ENCODE peak calls at places on chromosomes 13 and 19, in four cellular contexts. One of them, this sample, is unnamed.

GRCh38 chr19:54333586-54334298 is 5.2 kb downstream of the LILRA4 start:
- DNase-seq in body of pancreas: no peak
- DNase-seq in NCI-H2171 treated with DMSO at 0.1 percent for 48 hours: no peak
- DNase-seq in neural progenitor cell: no peak
- DNase-seq in this sample: no peak

GRCh38 chr13:26811636-26812035 is 51.0 kb upstream of the GPR12 start:
- DNase-seq in neural progenitor cell: no peak
- DNase-seq in NCI-H2171 treated with DMSO at 0.1 percent for 48 hours: peak; percentile 83
- DNase-seq in body of pancreas: no peak
- DNase-seq in this sample: no peak

GRCh38 chr19:15453091-15453498 is 3.3 kb upstream of the WIZ start:
- DNase-seq in neural progenitor cell: peak; percentile 64
- DNase-seq in body of pancreas: no peak
- DNase-seq in NCI-H2171 treated with DMSO at 0.1 percent for 48 hours: no peak
- DNase-seq in this sample: peak; percentile 37

GRCh38 chr19:2634960-2635359 is 67.5 kb downstream of the GNG7 start:
- DNase-seq in neural progenitor cell: no peak
- DNase-seq in body of pancreas: no peak
- DNase-seq in NCI-H2171 treated with DMSO at 0.1 percent for 48 hours: no peak
- DNase-seq in this sample: no peak

GRCh38 chr19:17687857-17688784 is at the start of gene UNC13A:
- DNase-seq in NCI-H2171 treated with DMSO at 0.1 percent for 48 hours: peak; percentile 72
- DNase-seq in body of pancreas: peak; percentile 45
- DNase-seq in neural progenitor cell: peak; percentile 92
- DNase-seq in this sample: peak; percentile 89

GRCh38 chr13:54573186-54573585 is 1544.6 kb downstream of the OLFM4 start:
- DNase-seq in neural progenitor cell: no peak
- DNase-seq in body of pancreas: no peak
- DNase-seq in NCI-H2171 treated with DMSO at 0.1 percent for 48 hours: peak; percentile 16
- DNase-seq in this sample: no peak

GRCh38 chr13:97225533-97225932 is 3.4 kb downstream of the MBNL2 start:
- DNase-seq in body of pancreas: no peak
- DNase-seq in neural progenitor cell: no peak
- DNase-seq in NCI-H2171 treated with DMSO at 0.1 percent for 48 hours: no peak
- DNase-seq in this sample: no peak

GRCh38 chr19:35408284-35409171 is 37.7 kb downstream of the GPR42 start:
- DNase-seq in neural progenitor cell: no peak
- DNase-seq in NCI-H2171 treated with DMSO at 0.1 percent for 48 hours: no peak
- DNase-seq in body of pancreas: no peak
- DNase-seq in this sample: no peak

GRCh38 chr13:114033541-114034315 is 59.9 kb upstream of the C13orf46 start:
- DNase-seq in neural progenitor cell: no peak
- DNase-seq in NCI-H2171 treated with DMSO at 0.1 percent for 48 hours: no peak
- DNase-seq in body of pancreas: no peak
- DNase-seq in this sample: no peak

GRCh38 chr13:74871671-74872070 is 610.3 kb downstream of the TBC1D4 start:
- DNase-seq in neural progenitor cell: no peak
- DNase-seq in body of pancreas: no peak
- DNase-seq in NCI-H2171 treated with DMSO at 0.1 percent for 48 hours: no peak
- DNase-seq in this sample: peak; percentile 68

GRCh38 chr19:49676136-49676689 is 858 bp upstream of the PRMT1 start:
- DNase-seq in NCI-H2171 treated with DMSO at 0.1 percent for 48 hours: peak; percentile 95
- DNase-seq in body of pancreas: peak; percentile 91
- DNase-seq in neural progenitor cell: peak; percentile 96
- DNase-seq in this sample: peak; percentile 95

GRCh38 chr19:14089662-14090508 is 666 bp downstream of the SAMD1 start:
- DNase-seq in neural progenitor cell: peak; percentile 90
- DNase-seq in body of pancreas: peak; percentile 49
- DNase-seq in NCI-H2171 treated with DMSO at 0.1 percent for 48 hours: peak; percentile 34
- DNase-seq in this sample: peak; percentile 82

GRCh38 chr19:10848208-10848843 is at the start of gene C19orf38:
- DNase-seq in body of pancreas: no peak
- DNase-seq in NCI-H2171 treated with DMSO at 0.1 percent for 48 hours: no peak
- DNase-seq in neural progenitor cell: no peak
- DNase-seq in this sample: no peak

GRCh38 chr19:54104998-54105715 is 2.5 kb downstream of the NDUFA3 start:
- DNase-seq in neural progenitor cell: no peak
- DNase-seq in body of pancreas: no peak
- DNase-seq in NCI-H2171 treated with DMSO at 0.1 percent for 48 hours: no peak
- DNase-seq in this sample: no peak

GRCh38 chr13:74040200-74040599 is 94.0 kb downstream of the KLF12 start:
- DNase-seq in neural progenitor cell: peak; percentile 89
- DNase-seq in body of pancreas: peak; percentile 16
- DNase-seq in NCI-H2171 treated with DMSO at 0.1 percent for 48 hours: peak; percentile 35
- DNase-seq in this sample: peak; percentile 66

GRCh38 chr19:46211201-46211881 is 18.2 kb upstream of the IGFL1 start:
- DNase-seq in body of pancreas: peak; percentile 61
- DNase-seq in NCI-H2171 treated with DMSO at 0.1 percent for 48 hours: no peak
- DNase-seq in neural progenitor cell: peak; percentile 33
- DNase-seq in this sample: peak; percentile 33

GRCh38 chr13:36341718-36342117 is 4.5 kb downstream of the SPART start:
- DNase-seq in neural progenitor cell: no peak
- DNase-seq in NCI-H2171 treated with DMSO at 0.1 percent for 48 hours: no peak
- DNase-seq in body of pancreas: no peak
- DNase-seq in this sample: no peak

GRCh38 chr13:99546878-99547277 is 45.6 kb downstream of the TM9SF2 start:
- DNase-seq in neural progenitor cell: no peak
- DNase-seq in NCI-H2171 treated with DMSO at 0.1 percent for 48 hours: no peak
- DNase-seq in body of pancreas: no peak
- DNase-seq in this sample: no peak

GRCh38 chr13:33873251-33873908 is 55.4 kb downstream of the RFC3 start:
- DNase-seq in neural progenitor cell: no peak
- DNase-seq in NCI-H2171 treated with DMSO at 0.1 percent for 48 hours: no peak
- DNase-seq in body of pancreas: no peak
- DNase-seq in this sample: no peak

GRCh38 chr19:45162464-45163143 is 1.8 kb upstream of the NKPD1 start:
- DNase-seq in NCI-H2171 treated with DMSO at 0.1 percent for 48 hours: peak; percentile 48
- DNase-seq in body of pancreas: no peak
- DNase-seq in neural progenitor cell: no peak
- DNase-seq in this sample: no peak

GRCh38 chr19:49588370-49589122 is 2.4 kb upstream of the PRR12 start:
- DNase-seq in neural progenitor cell: no peak
- DNase-seq in NCI-H2171 treated with DMSO at 0.1 percent for 48 hours: no peak
- DNase-seq in body of pancreas: no peak
- DNase-seq in this sample: no peak

GRCh38 chr13:113050856-113051431 is 54.6 kb upstream of the F7 start:
- DNase-seq in neural progenitor cell: no peak
- DNase-seq in body of pancreas: no peak
- DNase-seq in NCI-H2171 treated with DMSO at 0.1 percent for 48 hours: peak; percentile 26
- DNase-seq in this sample: peak; percentile 55

GRCh38 chr13:29801102-29801501 is 49.3 kb downstream of the UBL3 start:
- DNase-seq in neural progenitor cell: no peak
- DNase-seq in body of pancreas: no peak
- DNase-seq in NCI-H2171 treated with DMSO at 0.1 percent for 48 hours: no peak
- DNase-seq in this sample: no peak

GRCh38 chr19:18750295-18750970 is 40.7 kb downstream of the COMP start:
- DNase-seq in body of pancreas: no peak
- DNase-seq in neural progenitor cell: no peak
- DNase-seq in NCI-H2171 treated with DMSO at 0.1 percent for 48 hours: no peak
- DNase-seq in this sample: no peak

GRCh38 chr19:3607398-3608078 is 863 bp upstream of the TBXA2R start:
- DNase-seq in NCI-H2171 treated with DMSO at 0.1 percent for 48 hours: no peak
- DNase-seq in body of pancreas: no peak
- DNase-seq in neural progenitor cell: peak; percentile 66
- DNase-seq in this sample: peak; percentile 38

GRCh38 chr19:38304866-38305429 is 897 bp downstream of the C19orf33 start:
- DNase-seq in NCI-H2171 treated with DMSO at 0.1 percent for 48 hours: no peak
- DNase-seq in neural progenitor cell: peak; percentile 96
- DNase-seq in body of pancreas: peak; percentile 90
- DNase-seq in this sample: peak; percentile 96

GRCh38 chr19:53879145-53880037 is 2.6 kb upstream of the PRKCG start:
- DNase-seq in neural progenitor cell: peak; percentile 99
- DNase-seq in NCI-H2171 treated with DMSO at 0.1 percent for 48 hours: peak; percentile 70
- DNase-seq in body of pancreas: peak; percentile 91
- DNase-seq in this sample: peak; percentile 99

GRCh38 chr13:63409791-63410351 is 1994.2 kb upstream of the PCDH20 start:
- DNase-seq in neural progenitor cell: no peak
- DNase-seq in body of pancreas: no peak
- DNase-seq in NCI-H2171 treated with DMSO at 0.1 percent for 48 hours: no peak
- DNase-seq in this sample: no peak

GRCh38 chr13:25692156-25692555 is 320.4 kb downstream of the ATP8A2 start:
- DNase-seq in body of pancreas: no peak
- DNase-seq in neural progenitor cell: peak; percentile 45
- DNase-seq in NCI-H2171 treated with DMSO at 0.1 percent for 48 hours: no peak
- DNase-seq in this sample: peak; percentile 85

GRCh38 chr19:53045536-53045935 is 996 bp downstream of the ERVV-2 start:
- DNase-seq in body of pancreas: no peak
- DNase-seq in NCI-H2171 treated with DMSO at 0.1 percent for 48 hours: no peak
- DNase-seq in neural progenitor cell: no peak
- DNase-seq in this sample: no peak

GRCh38 chr19:53506728-53507127 is 31.2 kb upstream of the ZNF331 start:
- DNase-seq in body of pancreas: no peak
- DNase-seq in neural progenitor cell: no peak
- DNase-seq in NCI-H2171 treated with DMSO at 0.1 percent for 48 hours: no peak
- DNase-seq in this sample: no peak

GRCh38 chr19:3369337-3370213 is 3.2 kb downstream of the NFIC start:
- DNase-seq in neural progenitor cell: peak; percentile 57
- DNase-seq in NCI-H2171 treated with DMSO at 0.1 percent for 48 hours: no peak
- DNase-seq in body of pancreas: peak; percentile 76
- DNase-seq in this sample: peak; percentile 40

GRCh38 chr13:48564046-48564445 is 31.2 kb upstream of the RCBTB2 start:
- DNase-seq in body of pancreas: no peak
- DNase-seq in neural progenitor cell: no peak
- DNase-seq in NCI-H2171 treated with DMSO at 0.1 percent for 48 hours: no peak
- DNase-seq in this sample: no peak

GRCh38 chr19:3458595-3459284 is 21.6 kb downstream of the SMIM24 start:
- DNase-seq in NCI-H2171 treated with DMSO at 0.1 percent for 48 hours: no peak
- DNase-seq in neural progenitor cell: peak; percentile 66
- DNase-seq in body of pancreas: peak; percentile 54
- DNase-seq in this sample: peak; percentile 89

GRCh38 chr19:44644391-44645016 is 794 bp downstream of the PVR start:
- DNase-seq in body of pancreas: peak; percentile 61
- DNase-seq in NCI-H2171 treated with DMSO at 0.1 percent for 48 hours: peak; percentile 74
- DNase-seq in neural progenitor cell: peak; percentile 57
- DNase-seq in this sample: peak; percentile 84

GRCh38 chr13:112903606-112904195 is 65.3 kb upstream of the MCF2L start:
- DNase-seq in body of pancreas: no peak
- DNase-seq in neural progenitor cell: no peak
- DNase-seq in NCI-H2171 treated with DMSO at 0.1 percent for 48 hours: peak; percentile 85
- DNase-seq in this sample: no peak

GRCh38 chr19:45477713-45478453 is 10.1 kb downstream of the FOSB start:
- DNase-seq in body of pancreas: no peak
- DNase-seq in neural progenitor cell: peak; percentile 64
- DNase-seq in NCI-H2171 treated with DMSO at 0.1 percent for 48 hours: no peak
- DNase-seq in this sample: peak; percentile 54

This sample was measured in left kidney.